ENCODE peak calls at places on chromosome 18, in four cellular contexts. L, A, V and H are unnamed samples.

GRCh38 chr18:79439201-79440023 is 43.7 kb downstream of the NFATC1 start:
- DNase-seq in V (peak), L (peak), A (peak), H (peak)

GRCh38 chr18:79477711-79478483 is 82.2 kb downstream of the NFATC1 start:
- DNase-seq in A (peak), V (no peak), L (no peak), H (no peak)

GRCh38 chr18:60861575-60861974 is 471.7 kb upstream of the CDH20 start:
- DNase-seq in V (no peak), L (no peak), A (no peak), H (no peak)

GRCh38 chr18:79916546-79917350 is 34.7 kb downstream of the SLC66A2 start:
- DNase-seq in A (no peak), V (no peak), L (no peak), H (no peak)

GRCh38 chr18:62992877-62993365 is 277.6 kb downstream of the PHLPP1 start:
- DNase-seq in A (no peak), L (no peak), V (no peak), H (no peak)

GRCh38 chr18:12393998-12394397 is 13.7 kb upstream of the PRELID3A start:
- DNase-seq in L (no peak), V (no peak), A (no peak), H (no peak)

GRCh38 chr18:74497308-74497640 is 1.1 kb downstream of the CNDP2 start:
- DNase-seq in L (no peak), V (no peak), A (no peak), H (peak)

GRCh38 chr18:407825-408224 is 92.7 kb downstream of the COLEC12 start:
- DNase-seq in A (no peak), V (no peak), L (no peak), H (no peak)

GRCh38 chr18:29123706-29124530 is 947.0 kb upstream of the CDH2 start:
- DNase-seq in L (no peak), A (no peak), V (no peak), H (no peak)

GRCh38 chr18:66046025-66046602 is 295.3 kb downstream of the CDH7 start:
- DNase-seq in L (no peak), V (no peak), A (no peak), H (peak)